ENCODE peak calls at places on chromosome 13, in five cellular contexts. D, N, Z, G and P are unnamed samples.

GRCh38 chr13:98650376-98651107 is 73.6 kb upstream of the STK24 start:
- DNase-seq in N (no peak), Z (no peak), G (peak; percentile 85), D (no peak), P (no peak)

GRCh38 chr13:104206450-104207044 is 1140.3 kb upstream of the SLC10A2 start:
- DNase-seq in D (no peak), G (no peak), Z (no peak), N (no peak), P (no peak)

GRCh38 chr13:97001641-97002040 is 7.4 kb upstream of the OXGR1 start:
- DNase-seq in N (no peak), D (no peak), Z (no peak), G (no peak), P (no peak)

GRCh38 chr13:112448621-112449544 is 72.7 kb downstream of the SPACA7 start:
- DNase-seq in G (no peak), N (no peak), Z (no peak), D (no peak), P (peak; percentile 26)

GRCh38 chr13:44050450-44051063 is 170.9 kb downstream of the LACC1 start:
- DNase-seq in D (no peak), G (no peak), N (no peak), Z (peak; percentile 66), P (no peak)

GRCh38 chr13:22092791-22093545 is 422.1 kb downstream of the FGF9 start:
- DNase-seq in Z (no peak), N (no peak), D (no peak), G (no peak), P (no peak)

GRCh38 chr13:114226088-114226487 is 8.6 kb upstream of the CDC16 start:
- DNase-seq in G (no peak), D (no peak), Z (no peak), N (no peak), P (no peak)

GRCh38 chr13:109255457-109255856 is 530.9 kb downstream of the IRS2 start:
- DNase-seq in N (no peak), D (no peak), G (no peak), Z (no peak), P (no peak)

GRCh38 chr13:51122868-51123267 is 11.8 kb upstream of the C13orf42 start:
- DNase-seq in D (peak; percentile 20), G (no peak), Z (no peak), N (peak; percentile 31), P (no peak)

GRCh38 chr13:22103046-22103445 is 432.2 kb downstream of the FGF9 start:
- DNase-seq in G (no peak), D (no peak), N (no peak), Z (no peak), P (no peak)

GRCh38 chr13:41546372-41547252 is 89.3 kb downstream of the RGCC start:
- DNase-seq in D (peak; percentile 93), G (no peak), Z (peak; percentile 71), N (peak; percentile 71), P (no peak)

GRCh38 chr13:19838726-19839342 is 24.6 kb downstream of the ZMYM5 start:
- DNase-seq in Z (peak; percentile 92), G (no peak), D (peak; percentile 79), N (no peak), P (no peak)

GRCh38 chr13:26601669-26602068 is 44.2 kb downstream of the WASF3 start:
- DNase-seq in G (no peak), D (peak; percentile 49), Z (peak; percentile 50), N (no peak), P (no peak)

GRCh38 chr13:76872686-76873085 is 13.5 kb downstream of the KCTD12 start:
- DNase-seq in D (no peak), N (no peak), Z (no peak), G (no peak), P (no peak)

GRCh38 chr13:110560606-110561334 is 752 bp downstream of the RAB20 start:
- DNase-seq in Z (no peak), G (no peak), D (no peak), N (no peak), P (peak; percentile 47)

GRCh38 chr13:21079761-21080730 is 18.7 kb upstream of the LATS2 start:
- DNase-seq in Z (peak; percentile 89), N (peak; percentile 82), D (peak; percentile 95), G (no peak), P (no peak)

GRCh38 chr13:97224544-97225324 is 2.6 kb downstream of the MBNL2 start:
- DNase-seq in D (peak; percentile 41), N (no peak), Z (peak; percentile 73), G (no peak), P (no peak)

GRCh38 chr13:67299072-67299635 is 69.0 kb upstream of the PCDH9 start:
- DNase-seq in G (no peak), Z (peak; percentile 89), D (peak; percentile 95), N (peak; percentile 89), P (no peak)

GRCh38 chr13:110869805-110870706 is 44.8 kb downstream of the ANKRD10 start:
- DNase-seq in N (peak; percentile 100), Z (peak; percentile 99), D (peak; percentile 100), G (peak; percentile 57), P (peak; percentile 88)

GRCh38 chr13:70896136-70896535 is 787.9 kb upstream of the KLHL1 start:
- DNase-seq in G (no peak), Z (no peak), N (no peak), D (no peak), P (no peak)

GRCh38 chr13:51913421-51914136 is 51.8 kb downstream of the CCDC70 start:
- DNase-seq in D (no peak), G (no peak), N (no peak), Z (no peak), P (no peak)

GRCh38 chr13:106610511-106610910 is 42.6 kb upstream of the ARGLU1 start:
- DNase-seq in N (no peak), Z (peak; percentile 58), D (peak; percentile 40), G (no peak), P (no peak)

GRCh38 chr13:110882972-110883371 is 31.9 kb downstream of the ANKRD10 start:
- DNase-seq in Z (peak; percentile 23), G (no peak), D (peak; percentile 27), N (no peak), P (no peak)

GRCh38 chr13:81686877-81687276 is 1346.0 kb upstream of the SPRY2 start:
- DNase-seq in G (no peak), D (no peak), N (no peak), Z (peak; percentile 48), P (no peak)

GRCh38 chr13:77034883-77035282 is 7.9 kb upstream of the FBXL3 start:
- DNase-seq in D (no peak), N (no peak), G (no peak), Z (peak; percentile 54), P (no peak)

GRCh38 chr13:109145631-109146030 is 516.2 kb downstream of the MYO16 start:
- DNase-seq in Z (peak; percentile 94), G (no peak), D (peak; percentile 45), N (no peak), P (no peak)

GRCh38 chr13:50908371-50908770 is 1.2 kb upstream of the RNASEH2B start:
- DNase-seq in N (no peak), D (no peak), G (no peak), Z (no peak), P (no peak)

GRCh38 chr13:66635526-66635925 is 594.6 kb downstream of the PCDH9 start:
- DNase-seq in N (peak; percentile 96), D (peak; percentile 96), Z (peak; percentile 91), G (no peak), P (no peak)

GRCh38 chr13:44904982-44905381 is 84.3 kb downstream of the NUFIP1 start:
- DNase-seq in D (peak; percentile 97), Z (peak; percentile 98), G (peak; percentile 50), N (peak; percentile 74), P (peak; percentile 38)

GRCh38 chr13:100436099-100436498 is 152.5 kb downstream of the GGACT start:
- DNase-seq in D (no peak), G (no peak), N (no peak), Z (no peak), P (no peak)
- H3K4me3 ChIP-seq in D (no peak overlapping the region), G (no peak overlapping the region), N (no peak overlapping the region), Z (no peak overlapping the region), P (no peak overlapping the region)

DNA sequence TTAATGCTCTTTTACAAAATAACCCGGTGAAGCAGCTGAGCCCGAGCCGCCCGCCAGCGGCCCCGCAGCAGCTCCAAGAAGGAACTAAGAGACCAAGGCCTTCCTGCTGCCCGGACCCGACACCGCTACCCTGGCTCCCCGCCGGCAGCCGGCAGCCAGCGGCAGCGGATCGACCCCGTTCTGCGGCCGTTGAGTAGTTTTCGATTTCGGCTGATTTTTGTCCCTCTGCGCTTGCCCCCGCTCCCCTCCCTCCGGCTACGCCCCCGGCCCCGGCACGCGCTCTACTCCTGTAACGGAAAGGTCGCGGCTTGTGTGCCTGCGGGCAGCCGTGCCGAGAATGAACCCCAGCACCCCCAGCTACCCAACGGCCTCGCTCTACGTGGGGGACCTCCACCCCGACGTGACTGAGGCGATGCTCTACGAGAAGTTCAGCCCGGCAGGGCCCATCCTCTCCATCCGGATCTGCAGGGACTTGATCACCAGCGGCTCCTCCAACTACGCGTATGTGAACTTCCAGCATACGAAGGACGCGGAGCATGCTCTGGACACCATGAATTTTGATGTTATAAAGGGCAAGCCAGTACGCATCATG is at the start of gene PABPC3:
- DNase-seq in G (no peak), Z (no peak), D (no peak), N (no peak), P (no peak)
- H3K4me3 ChIP-seq in G (no peak within 1 kb of the TSS), Z (peak within 1 kb of the TSS; percentile 43), D (peak within 1 kb of the TSS; percentile 5), N (peak within 1 kb of the TSS; percentile 47), P (no peak within 1 kb of the TSS)

DNA sequence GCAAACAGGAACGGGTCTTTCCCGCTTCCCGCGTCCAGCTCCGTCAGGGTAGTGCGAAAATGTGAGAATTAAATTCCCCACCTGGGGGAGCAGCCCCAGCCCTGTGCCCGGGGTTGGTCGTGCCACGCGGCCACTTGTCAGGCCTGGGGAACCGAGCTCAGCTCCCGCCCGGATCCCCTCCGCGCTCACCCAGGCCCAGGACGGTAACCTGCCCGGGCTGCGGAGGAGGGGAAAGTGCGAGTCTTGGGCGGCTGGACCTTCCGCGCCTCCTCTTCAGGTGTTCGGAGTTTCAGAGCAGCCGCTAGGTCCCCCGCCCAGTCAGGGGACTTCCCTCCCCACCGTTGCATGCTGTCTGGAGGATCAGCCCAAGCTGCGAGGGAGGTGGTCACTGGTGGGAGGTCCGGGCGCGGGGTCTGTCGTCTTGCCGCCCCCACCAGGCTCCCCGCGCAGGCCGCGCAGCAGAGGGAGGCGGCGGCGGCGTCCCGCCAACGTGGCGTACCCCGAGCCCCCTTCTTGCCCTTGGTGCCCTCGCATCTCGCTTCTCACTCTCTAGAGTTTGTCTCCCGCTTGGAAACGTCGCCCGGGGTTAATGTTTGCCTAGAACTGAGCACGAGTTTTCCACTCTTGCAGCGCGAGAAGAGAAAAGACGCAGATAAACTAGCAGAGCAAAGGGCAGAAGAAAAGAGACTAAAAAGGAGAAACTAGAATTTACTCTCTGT is 8.1 kb downstream of the URAD start:
- DNase-seq in D (no peak), N (no peak), G (no peak), Z (no peak), P (no peak)
- H3K4me3 ChIP-seq in D (no peak overlapping the region), N (no peak overlapping the region), G (no peak overlapping the region), Z (no peak overlapping the region), P (no peak overlapping the region)

DNA sequence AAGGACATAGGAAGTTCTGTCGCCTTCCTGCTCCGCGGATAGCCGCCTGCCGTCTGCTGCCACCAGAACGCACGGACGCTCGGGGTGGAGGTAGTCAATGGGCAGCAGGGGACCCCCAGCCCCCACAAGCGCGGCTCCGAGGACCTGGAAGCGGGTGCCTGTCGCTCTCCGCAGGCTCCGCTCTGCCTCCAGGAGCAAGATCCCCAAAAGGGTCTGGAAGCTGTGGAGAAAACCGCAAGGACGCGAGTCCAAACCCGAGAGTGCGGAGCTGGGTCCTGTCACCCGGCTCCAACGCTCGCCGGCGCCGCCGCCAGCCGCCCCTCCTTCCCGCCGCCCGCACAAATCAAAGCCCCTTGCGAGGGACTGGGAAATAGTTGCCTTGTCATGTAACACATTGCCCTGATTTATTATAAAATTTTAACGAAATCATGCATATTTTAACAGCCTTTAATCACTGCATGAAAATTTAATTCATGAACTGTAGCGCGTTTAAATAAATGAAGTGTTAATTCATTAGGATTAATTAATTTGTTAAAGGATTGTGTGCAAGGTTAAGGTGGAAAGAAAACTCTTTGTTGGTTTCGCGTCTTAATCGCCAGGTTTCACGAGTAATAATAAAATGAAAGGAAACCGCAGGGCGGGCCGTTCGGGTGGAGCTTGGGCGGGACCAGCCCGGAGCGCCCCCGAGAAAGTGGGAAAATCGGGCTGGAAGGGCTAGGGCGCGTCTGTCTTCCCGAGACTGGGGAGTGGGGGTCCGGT is 5.5 kb upstream of the POU4F1 start:
- DNase-seq in N (no peak), G (no peak), D (no peak), Z (no peak), P (no peak)
- H3K4me3 ChIP-seq in N (peak overlapping the region; percentile 29), G (peak overlapping the region; percentile 31), D (peak overlapping the region; percentile 57), Z (peak overlapping the region; percentile 49), P (peak overlapping the region; percentile 27)